ENCODE peak calls at places on chromosomes 6 and 20, in six cellular contexts. V, C, T, U, Q and L are unnamed samples.

GRCh38 chr6:35600659-35601125 is 88.0 kb upstream of the TULP1 start:
- DNase-seq in V (no peak), C (no peak), T (no peak), U (no peak), Q (no peak), L (no peak)

GRCh38 chr6:2542101-2542857 is 208.4 kb downstream of the MYLK4 start:
- DNase-seq in V (no peak), C (no peak), T (no peak), U (no peak), Q (no peak), L (no peak)

GRCh38 chr6:14275493-14275851 is 157.9 kb downstream of the CD83 start:
- DNase-seq in V (no peak), C (no peak), T (no peak), U (peak; percentile 77), Q (no peak), L (no peak)

GRCh38 chr6:90068835-90069478 is 174.7 kb downstream of the GJA10 start:
- DNase-seq in V (no peak), C (no peak), T (no peak), U (no peak), Q (no peak), L (no peak)

GRCh38 chr20:32553618-32554017 is 31.5 kb downstream of the NOL4L start:
- DNase-seq in V (no peak), C (no peak), T (no peak), U (no peak), Q (no peak), L (no peak)

GRCh38 chr6:160279850-160280249 is 21.2 kb upstream of the SLC22A2 start:
- DNase-seq in V (no peak), C (no peak), T (no peak), U (no peak), Q (no peak), L (no peak)

GRCh38 chr6:161038229-161039003 is 46.8 kb downstream of the MAP3K4 start:
- DNase-seq in V (no peak), C (no peak), T (no peak), U (peak; percentile 94), Q (no peak), L (no peak)

GRCh38 chr20:44780226-44780625 is 30.1 kb downstream of the RIMS4 start:
- DNase-seq in V (peak; percentile 88), C (peak; percentile 60), T (no peak), U (peak; percentile 72), Q (peak; percentile 15), L (peak; percentile 83)

GRCh38 chr20:24364464-24364863 is 105.0 kb upstream of the SYNDIG1 start:
- DNase-seq in V (no peak), C (no peak), T (no peak), U (no peak), Q (no peak), L (no peak)

GRCh38 chr20:38610521-38610920 is 8.9 kb downstream of the ARHGAP40 start:
- DNase-seq in V (no peak), C (no peak), T (no peak), U (no peak), Q (no peak), L (no peak)

GRCh38 chr6:80433010-80433665 is 326.7 kb downstream of the BCKDHB start:
- DNase-seq in V (peak; percentile 28), C (no peak), T (no peak), U (peak; percentile 20), Q (no peak), L (peak; percentile 69)

GRCh38 chr6:4021862-4022715 is 56.8 kb downstream of the FAM217A start:
- DNase-seq in V (no peak), C (peak; percentile 12), T (peak; percentile 58), U (peak; percentile 21), Q (no peak), L (no peak)

GRCh38 chr6:139943391-139943790 is 568.9 kb upstream of the CITED2 start:
- DNase-seq in V (no peak), C (no peak), T (no peak), U (peak; percentile 91), Q (no peak), L (no peak)

GRCh38 chr20:7392551-7392950 is 547.7 kb downstream of the HAO1 start:
- DNase-seq in V (no peak), C (no peak), T (no peak), U (peak; percentile 59), Q (no peak), L (no peak)

GRCh38 chr6:156781882-156782631 is 4.9 kb downstream of the ARID1B start:
- DNase-seq in V (no peak), C (no peak), T (no peak), U (peak; percentile 65), Q (no peak), L (no peak)

GRCh38 chr6:4350571-4351505 is 215.5 kb upstream of the ECI2 start:
- DNase-seq in V (no peak), C (no peak), T (no peak), U (peak; percentile 36), Q (no peak), L (no peak)

GRCh38 chr20:46827718-46828458 is 66.8 kb upstream of the EYA2 start:
- DNase-seq in V (no peak), C (no peak), T (no peak), U (no peak), Q (no peak), L (no peak)

GRCh38 chr6:149545754-149546471 is at the start of gene PPIL4:
- DNase-seq in V (peak; percentile 96), C (peak; percentile 96), T (peak; percentile 94), U (peak; percentile 94), Q (peak; percentile 91), L (peak; percentile 96)